ENCODE peak calls at places on chromosomes 2 and 18, in four cellular contexts. One of them, this sample, is unnamed. For H3K4me1, the result is how much of the 10 kb centered on the place peaks cover.

GRCh38 chr2:145631561-145631960 is 1111.6 kb upstream of the ZEB2 start:
- DNase-seq in kidney: no peak
- DNase-seq in right lobe of liver: no peak
- DNase-seq in A549: no peak
- DNase-seq in this sample: no peak

GRCh38 chr2:84880645-84881521 is at the start of gene TRABD2A:
- DNase-seq in right lobe of liver: no peak
- DNase-seq in A549: no peak
- DNase-seq in kidney: peak
- DNase-seq in this sample: no peak

GRCh38 chr2:45962522-45962921 is 311.0 kb downstream of the PRKCE start:
- DNase-seq in kidney: peak
- DNase-seq in right lobe of liver: peak
- DNase-seq in A549: no peak
- DNase-seq in this sample: no peak

GRCh38 chr18:50401888-50402287 is 27.0 kb downstream of the SKA1 start:
- DNase-seq in kidney: peak
- DNase-seq in right lobe of liver: peak
- DNase-seq in A549: peak
- DNase-seq in this sample: no peak

GRCh38 chr2:55948176-55948921 is 24.8 kb upstream of the EFEMP1 start:
- DNase-seq in kidney: no peak
- DNase-seq in right lobe of liver: no peak
- DNase-seq in A549: no peak
- DNase-seq in this sample: no peak

GRCh38 chr2:197215988-197216979 is 94.3 kb downstream of the ANKRD44 start:
- DNase-seq in A549: no peak
- DNase-seq in right lobe of liver: no peak
- DNase-seq in kidney: no peak
- DNase-seq in this sample: no peak

GRCh38 chr2:109482371-109482841 is 131.4 kb downstream of the SEPTIN10 start:
- DNase-seq in right lobe of liver: no peak
- DNase-seq in kidney: peak
- DNase-seq in A549: no peak
- DNase-seq in this sample: no peak

GRCh38 chr2:133755515-133756311 is 187.4 kb upstream of the NCKAP5 start:
- DNase-seq in kidney: no peak
- DNase-seq in right lobe of liver: no peak
- DNase-seq in A549: no peak
- DNase-seq in this sample: no peak

GRCh38 chr2:9769171-9770005 is 73.9 kb upstream of the TAF1B start:
- DNase-seq in right lobe of liver: no peak
- DNase-seq in A549: no peak
- DNase-seq in kidney: no peak
- DNase-seq in this sample: no peak

GRCh38 chr18:45954070-45954712 is 12.9 kb downstream of the EPG5 start:
- DNase-seq in kidney: no peak
- DNase-seq in right lobe of liver: no peak
- DNase-seq in A549: no peak
- DNase-seq in this sample: no peak

GRCh38 chr2:80061881-80062280 is 242.7 kb downstream of the LRRTM1 start:
- DNase-seq in right lobe of liver: no peak
- DNase-seq in kidney: no peak
- DNase-seq in A549: no peak
- DNase-seq in this sample: no peak

GRCh38 chr2:13968811-13969210 is 663.7 kb upstream of the LRATD1 start:
- DNase-seq in right lobe of liver: no peak
- DNase-seq in A549: no peak
- DNase-seq in kidney: no peak
- DNase-seq in this sample: no peak

GRCh38 chr2:27162151-27163121 is 13.6 kb downstream of the TCF23 start:
- DNase-seq in kidney: no peak
- DNase-seq in right lobe of liver: no peak
- DNase-seq in A549: no peak
- DNase-seq in this sample: no peak

GRCh38 chr18:59907172-59907571 is 7.4 kb downstream of the PMAIP1 start:
- DNase-seq in A549: no peak
- DNase-seq in right lobe of liver: peak
- DNase-seq in kidney: no peak
- DNase-seq in this sample: no peak
- H3K4me1 ChIP-seq in A549: half or more
- H3K4me1 ChIP-seq in right lobe of liver: under half
- H3K4me1 ChIP-seq in kidney: under half
- H3K4me1 ChIP-seq in this sample: under half

GRCh38 chr2:12457831-12458230 is 258.9 kb upstream of the TRIB2 start:
- DNase-seq in A549: no peak
- DNase-seq in kidney: no peak
- DNase-seq in right lobe of liver: no peak
- DNase-seq in this sample: no peak

GRCh38 chr2:12455626-12456025 is 261.1 kb upstream of the TRIB2 start:
- DNase-seq in kidney: no peak
- DNase-seq in right lobe of liver: no peak
- DNase-seq in A549: no peak
- DNase-seq in this sample: no peak

GRCh38 chr2:12453731-12454130 is 263.0 kb upstream of the TRIB2 start:
- DNase-seq in right lobe of liver: no peak
- DNase-seq in A549: no peak
- DNase-seq in kidney: no peak
- DNase-seq in this sample: no peak

GRCh38 chr2:12452211-12452610 is 264.5 kb upstream of the TRIB2 start:
- DNase-seq in right lobe of liver: no peak
- DNase-seq in kidney: no peak
- DNase-seq in A549: no peak
- DNase-seq in this sample: no peak

DNA sequence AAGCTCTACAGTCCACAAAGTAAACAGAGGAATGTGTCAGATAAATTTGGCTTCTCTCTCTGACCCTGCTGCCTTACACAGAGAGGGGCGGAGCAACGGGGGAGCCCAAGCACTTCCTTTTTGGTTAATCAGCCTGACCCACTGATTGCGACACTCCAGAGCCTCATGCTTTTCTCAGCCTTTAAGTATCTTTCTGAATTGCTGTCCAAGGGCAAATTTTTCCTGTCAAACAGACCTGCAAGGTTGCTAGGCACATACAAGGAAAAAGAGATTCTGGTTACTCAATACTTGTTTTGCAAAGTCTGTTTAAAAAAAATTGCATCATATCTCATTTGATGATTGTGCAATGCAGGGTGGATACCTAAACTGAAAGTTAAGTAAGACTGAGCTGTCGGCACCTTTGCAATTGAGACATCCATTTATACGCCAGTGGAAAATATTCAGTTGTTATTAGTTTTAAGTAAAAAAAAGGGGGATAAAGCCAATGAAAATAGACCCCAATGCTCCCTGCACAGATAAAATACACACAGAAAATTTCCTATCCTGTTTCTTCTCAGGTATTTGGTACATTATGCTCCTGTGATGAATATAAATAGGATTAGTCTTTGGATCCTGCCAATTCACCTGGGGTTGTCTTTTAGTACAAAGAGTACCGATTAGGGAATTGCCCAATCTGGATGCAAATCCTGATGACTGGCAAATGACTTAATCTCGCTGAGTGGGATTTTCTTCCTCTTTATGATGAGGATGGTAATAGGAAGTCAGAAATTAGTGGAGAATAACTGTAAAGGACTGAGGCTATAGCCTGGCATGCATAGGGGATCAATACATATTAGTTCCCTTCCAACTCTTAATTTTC is 260.2 kb upstream of the TRIB2 start:
- DNase-seq in A549: peak
- DNase-seq in kidney: peak
- DNase-seq in right lobe of liver: peak
- DNase-seq in this sample: peak
- H3K4me3 ChIP-seq in A549: no peak
- H3K4me3 ChIP-seq in kidney: peak
- H3K4me3 ChIP-seq in right lobe of liver: peak
- H3K4me3 ChIP-seq in this sample: no peak

GRCh38 chr2:204023088-204023487 is 86.5 kb downstream of the ICOS start:
- DNase-seq in right lobe of liver: no peak
- DNase-seq in kidney: no peak
- DNase-seq in A549: no peak
- DNase-seq in this sample: no peak

GRCh38 chr2:204024906-204025475 is 88.4 kb downstream of the ICOS start:
- DNase-seq in right lobe of liver: no peak
- DNase-seq in A549: no peak
- DNase-seq in kidney: no peak
- DNase-seq in this sample: no peak

GRCh38 chr2:204022550-204022949 is 86.0 kb downstream of the ICOS start:
- DNase-seq in right lobe of liver: no peak
- DNase-seq in kidney: no peak
- DNase-seq in A549: no peak
- DNase-seq in this sample: no peak

GRCh38 chr2:204026294-204026693 is 89.7 kb downstream of the ICOS start:
- DNase-seq in right lobe of liver: no peak
- DNase-seq in A549: no peak
- DNase-seq in kidney: no peak
- DNase-seq in this sample: no peak

DNA sequence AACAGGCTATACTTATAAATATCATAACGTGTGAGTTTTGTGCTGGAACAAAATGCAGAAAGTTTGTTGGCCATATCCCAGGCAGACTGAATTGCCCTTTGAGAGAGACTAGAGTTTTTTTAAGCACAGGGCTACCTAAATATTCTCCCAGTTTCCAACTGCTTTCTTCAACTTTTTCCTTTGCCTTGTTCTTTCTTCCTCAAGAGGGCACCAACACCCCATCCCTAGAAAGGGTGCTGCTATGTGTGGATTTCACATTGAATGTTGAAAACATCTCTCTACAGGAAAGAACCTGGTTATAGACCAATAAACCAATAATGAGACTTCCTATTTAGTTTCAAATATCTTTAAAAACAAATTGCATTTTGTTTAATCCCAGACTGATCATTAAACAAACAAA is 87.9 kb downstream of the ICOS start:
- DNase-seq in right lobe of liver: no peak
- DNase-seq in kidney: no peak
- DNase-seq in A549: peak
- DNase-seq in this sample: peak
- TF ChIP-seq CTCF in right lobe of liver: peak
- TF ChIP-seq CTCF in kidney: peak
- TF ChIP-seq CTCF in A549: peak
- TF ChIP-seq CTCF in this sample: peak

GRCh38 chr2:106091219-106091618 is 102.9 kb downstream of the UXS1 start:
- DNase-seq in A549: no peak
- DNase-seq in kidney: no peak
- DNase-seq in right lobe of liver: no peak
- DNase-seq in this sample: no peak
- H3K4me1 ChIP-seq in A549: under half
- H3K4me1 ChIP-seq in kidney: under half
- H3K4me1 ChIP-seq in right lobe of liver: under half
- H3K4me1 ChIP-seq in this sample: under half

GRCh38 chr18:8911408-8912340 is 190.8 kb upstream of the NDUFV2 start:
- DNase-seq in right lobe of liver: no peak
- DNase-seq in kidney: no peak
- DNase-seq in A549: no peak
- DNase-seq in this sample: no peak

GRCh38 chr18:8912348-8913057 is 190.0 kb upstream of the NDUFV2 start:
- DNase-seq in A549: no peak
- DNase-seq in kidney: peak
- DNase-seq in right lobe of liver: no peak
- DNase-seq in this sample: peak

GRCh38 chr18:8908792-8909510 is 193.5 kb upstream of the NDUFV2 start:
- DNase-seq in kidney: no peak
- DNase-seq in right lobe of liver: no peak
- DNase-seq in A549: no peak
- DNase-seq in this sample: peak

GRCh38 chr18:8910186-8910585 is 192.3 kb upstream of the NDUFV2 start:
- DNase-seq in A549: no peak
- DNase-seq in kidney: no peak
- DNase-seq in right lobe of liver: no peak
- DNase-seq in this sample: no peak

GRCh38 chr18:8910843-8911242 is 191.7 kb upstream of the NDUFV2 start:
- DNase-seq in kidney: no peak
- DNase-seq in A549: no peak
- DNase-seq in right lobe of liver: no peak
- DNase-seq in this sample: no peak
- H3K4me3 ChIP-seq in kidney: no peak
- H3K4me3 ChIP-seq in A549: no peak
- H3K4me3 ChIP-seq in right lobe of liver: no peak
- H3K4me3 ChIP-seq in this sample: no peak

DNA sequence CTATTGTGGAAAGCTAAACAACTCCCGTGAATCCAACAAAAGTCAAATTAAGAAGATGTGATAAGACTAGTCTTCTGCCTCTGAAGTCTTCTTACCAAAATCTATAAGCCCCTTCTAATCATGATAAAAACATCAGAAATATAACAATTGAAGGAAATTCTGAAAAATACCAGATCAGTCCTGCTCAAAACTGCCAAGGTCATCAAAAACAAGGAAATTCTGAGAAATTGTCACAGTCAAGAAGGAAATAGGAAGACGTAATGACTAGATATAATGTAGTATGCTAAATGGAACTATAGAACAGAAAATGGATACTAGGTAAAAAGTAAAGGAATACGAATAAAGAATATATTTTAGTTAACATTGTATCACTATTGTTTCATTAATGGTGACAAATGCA is 314.0 kb downstream of the TMX3 start:
- DNase-seq in right lobe of liver: no peak
- DNase-seq in kidney: no peak
- DNase-seq in A549: no peak
- DNase-seq in this sample: no peak
- TF ChIP-seq CTCF in right lobe of liver: no peak
- TF ChIP-seq CTCF in kidney: no peak
- TF ChIP-seq CTCF in A549: no peak
- TF ChIP-seq CTCF in this sample: no peak

GRCh38 chr18:23194150-23194968 is 59.1 kb downstream of the CABLES1 start:
- DNase-seq in A549: no peak
- DNase-seq in kidney: no peak
- DNase-seq in right lobe of liver: peak
- DNase-seq in this sample: no peak
- H3K4me1 ChIP-seq in A549: under half
- H3K4me1 ChIP-seq in kidney: under half
- H3K4me1 ChIP-seq in right lobe of liver: under half
- H3K4me1 ChIP-seq in this sample: under half

DNA sequence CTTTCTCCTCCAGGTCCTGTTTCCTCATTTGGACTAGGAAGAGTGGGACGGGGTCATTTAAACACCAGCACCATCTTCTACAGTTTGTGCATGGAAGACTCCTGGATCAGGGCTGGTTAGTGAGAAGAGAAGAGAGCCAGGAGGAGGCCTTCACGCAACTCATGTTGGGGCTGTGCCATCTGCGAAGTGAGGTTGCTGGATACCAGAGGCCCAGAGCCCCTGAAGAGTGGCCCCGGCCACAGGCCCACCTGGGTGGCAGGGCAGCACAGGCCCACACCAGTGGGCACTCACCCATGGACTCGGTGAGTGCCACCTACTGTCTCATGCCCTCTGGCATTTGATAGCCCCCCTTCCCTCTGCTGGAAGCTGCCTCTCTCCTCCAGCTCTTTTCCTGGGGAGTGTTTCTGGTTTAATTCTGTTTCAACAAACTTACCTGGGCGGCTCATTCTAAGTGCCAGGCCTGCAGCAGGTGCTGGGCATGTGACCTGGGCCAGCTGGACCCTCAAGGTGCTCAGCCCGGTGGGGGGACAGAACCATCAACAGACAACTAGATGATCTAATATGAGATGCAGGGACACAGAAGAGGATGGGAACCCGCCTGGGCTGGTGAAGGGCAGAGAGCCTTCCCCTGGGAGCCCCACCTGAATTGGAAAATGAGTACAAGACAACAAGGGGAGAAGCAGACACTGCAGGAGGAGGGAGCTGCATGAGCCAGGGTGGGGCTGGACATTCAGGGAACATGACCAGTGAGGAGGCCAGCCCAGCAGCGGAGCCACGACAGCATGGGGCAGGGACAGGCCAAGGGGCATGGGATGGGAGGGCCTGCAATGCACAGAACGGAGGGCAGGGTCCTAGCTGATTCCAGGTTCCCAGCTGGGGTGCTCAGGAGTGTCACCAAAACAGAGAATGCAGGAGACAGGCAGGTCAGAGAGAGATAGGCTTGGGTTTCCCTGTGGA is 70.6 kb downstream of the MARCO start:
- DNase-seq in A549: no peak
- DNase-seq in kidney: no peak
- DNase-seq in right lobe of liver: no peak
- DNase-seq in this sample: peak
- H3K4me3 ChIP-seq in A549: no peak
- H3K4me3 ChIP-seq in kidney: no peak
- H3K4me3 ChIP-seq in right lobe of liver: no peak
- H3K4me3 ChIP-seq in this sample: no peak

This sample was measured in Caco-2.